ENCODE peak calls at places on chromosomes 7 and 10, in ten cellular contexts. I, P, N, L, B, C, G, H, R and Q are unnamed samples.

GRCh38 chr10:122648599-122649428 is 50.8 kb downstream of the C10orf120 start:
- DNase-seq in I (peak; percentile 45), P (peak; percentile 9), N (peak; percentile 51), L (no peak), B (peak; percentile 57), C (peak; percentile 39), G (peak; percentile 54), H (peak; percentile 42), R (no peak), Q (peak; percentile 81)

GRCh38 chr7:142352543-142352942 is 94.7 kb upstream of the PRSS58 start:
- DNase-seq in I (no peak), P (no peak), N (no peak), L (no peak), B (no peak), C (no peak), G (no peak), H (no peak), R (no peak), Q (no peak)

GRCh38 chr7:71712653-71713180 is 580.8 kb downstream of the GALNT17 start:
- DNase-seq in I (no peak), P (no peak), N (no peak), L (no peak), B (no peak), C (no peak), G (no peak), H (no peak), R (no peak), Q (no peak)

GRCh38 chr10:52740913-52741675 is 31.5 kb downstream of the MBL2 start:
- DNase-seq in I (no peak), P (peak; percentile 15), N (peak; percentile 53), L (no peak), B (peak; percentile 71), C (peak; percentile 57), G (peak; percentile 46), H (peak; percentile 55), R (peak; percentile 28), Q (peak; percentile 69)

GRCh38 chr10:4514445-4515108 is 311.4 kb upstream of the AKR1E2 start:
- DNase-seq in I (no peak), P (no peak), N (peak; percentile 40), L (no peak), B (peak; percentile 80), C (no peak), G (peak; percentile 13), H (peak; percentile 43), R (peak; percentile 73), Q (no peak)

GRCh38 chr7:134750083-134751062 is 29.1 kb upstream of the CALD1 start:
- DNase-seq in I (peak; percentile 8), P (peak; percentile 71), N (peak; percentile 60), L (peak; percentile 33), B (peak; percentile 50), C (peak; percentile 64), G (peak; percentile 41), H (peak; percentile 58), R (peak; percentile 52), Q (peak; percentile 50)

GRCh38 chr7:123580406-123581161 is 21.0 kb upstream of the ASB15 start:
- DNase-seq in I (peak; percentile 14), P (no peak), N (peak; percentile 22), L (no peak), B (peak; percentile 33), C (peak; percentile 40), G (peak; percentile 10), H (no peak), R (no peak), Q (peak; percentile 19)

GRCh38 chr10:133086247-133086646 is 1.5 kb upstream of the ADGRA1 start:
- DNase-seq in I (no peak), P (no peak), N (no peak), L (no peak), B (no peak), C (no peak), G (no peak), H (no peak), R (no peak), Q (no peak)